ENCODE peak calls at places on chromosomes 12 and 14, in four cellular contexts. C is H9, D is A549, K is A673. O is an unnamed sample.

GRCh38 chr14:90091393-90091792 is 29.6 kb downstream of the KCNK13 start:
- DNase-seq in K (peak), D (no peak), C (no peak), O (no peak)

GRCh38 chr12:51520576-51521325 is 70.3 kb upstream of the SCN8A start:
- DNase-seq in C (peak), K (no peak), D (no peak), O (no peak)

GRCh38 chr14:34502826-34503225 is 36.7 kb downstream of the EAPP start:
- DNase-seq in D (no peak), K (peak), C (no peak), O (no peak)

GRCh38 chr12:95532851-95533250 is 18.4 kb downstream of the USP44 start:
- DNase-seq in C (no peak), K (no peak), D (no peak), O (no peak)

GRCh38 chr12:112418596-112419268 is at the start of gene PTPN11:
- DNase-seq in K (peak), D (peak), C (peak), O (peak)

GRCh38 chr14:100557658-100558057 is 29.6 kb downstream of the BEGAIN start:
- DNase-seq in K (no peak), C (no peak), D (no peak), O (no peak)

GRCh38 chr14:52790011-52790755 is 1.2 kb downstream of the GNPNAT1 start:
- DNase-seq in K (no peak), C (no peak), D (peak), O (no peak)

GRCh38 chr14:57189070-57189469 is 79.6 kb downstream of the EXOC5 start:
- DNase-seq in C (no peak), K (peak), D (peak), O (no peak)

GRCh38 chr12:41368006-41368405 is 179.9 kb downstream of the PDZRN4 start:
- DNase-seq in K (peak), D (peak), C (no peak), O (no peak)

GRCh38 chr12:120956579-120957360 is 21.6 kb upstream of the HNF1A start:
- DNase-seq in K (no peak), D (no peak), C (no peak), O (no peak)

GRCh38 chr14:32343926-32344430 is 14.9 kb downstream of the AKAP6 start:
- DNase-seq in C (no peak), D (no peak), K (no peak), O (no peak)

GRCh38 chr14:94239416-94239815 is 53.7 kb downstream of the SERPINA10 start:
- DNase-seq in D (no peak), K (no peak), C (no peak), O (no peak)

GRCh38 chr12:112107306-112107705 is 1.3 kb downstream of the NAA25 start:
- DNase-seq in D (no peak), C (no peak), K (no peak), O (no peak)

GRCh38 chr12:132740652-132741051 is 21.0 kb downstream of the ANKLE2 start:
- DNase-seq in K (no peak), D (no peak), C (no peak), O (no peak)

GRCh38 chr14:88995437-88996198 is 171.2 kb downstream of the TTC8 start:
- DNase-seq in C (no peak), K (no peak), D (peak), O (no peak)

GRCh38 chr14:67003009-67003753 is 186.1 kb upstream of the GARIN2 start:
- DNase-seq in C (no peak), K (no peak), D (no peak), O (no peak)

GRCh38 chr14:28254768-28255167 is 511.8 kb upstream of the FOXG1 start:
- DNase-seq in K (no peak), C (no peak), D (no peak), O (no peak)

GRCh38 chr12:16350682-16351081 is 3.2 kb downstream of the MGST1 start:
- DNase-seq in C (no peak), K (no peak), D (peak), O (no peak)

GRCh38 chr12:48119834-48120195 is 651 bp downstream of the PFKM start:
- DNase-seq in K (no peak), D (no peak), C (no peak), O (no peak)

GRCh38 chr12:124369901-124370378 is 75.0 kb downstream of the RFLNA start:
- DNase-seq in D (no peak), K (no peak), C (no peak), O (no peak)

GRCh38 chr12:107622005-107622404 is 63.6 kb upstream of the PWP1 start:
- DNase-seq in D (peak), C (peak), K (peak), O (peak)

GRCh38 chr14:32932921-32933622 is 5.6 kb upstream of the NPAS3 start:
- DNase-seq in D (no peak), K (no peak), C (peak), O (peak)

GRCh38 chr14:74834682-74835392 is 41.1 kb downstream of the PROX2 start:
- DNase-seq in K (no peak), C (no peak), D (no peak), O (no peak)

GRCh38 chr14:52119030-52119429 is 50.2 kb upstream of the NID2 start:
- DNase-seq in D (no peak), C (no peak), K (no peak), O (no peak)

GRCh38 chr12:70948236-70948975 is 27.9 kb upstream of the PTPRR start:
- DNase-seq in C (no peak), D (no peak), K (no peak), O (no peak)

GRCh38 chr12:110109037-110109836 is 14.9 kb upstream of the IFT81 start:
- DNase-seq in D (peak), C (no peak), K (no peak), O (no peak)

GRCh38 chr14:91291786-91292405 is 47.4 kb upstream of the GPR68 start:
- DNase-seq in C (no peak), D (no peak), K (no peak), O (no peak)

GRCh38 chr12:67721216-67721615 is 72.7 kb downstream of the DYRK2 start:
- DNase-seq in D (no peak), K (no peak), C (no peak), O (no peak)

GRCh38 chr12:62533755-62534107 is 67.1 kb downstream of the MON2 start:
- DNase-seq in K (no peak), C (no peak), D (no peak), O (peak)

GRCh38 chr12:120720234-120720968 is 5.2 kb upstream of the ACADS start:
- DNase-seq in K (no peak), C (no peak), D (peak), O (no peak)

GRCh38 chr14:93430889-93431670 is at the start of gene UNC79:
- DNase-seq in D (no peak), K (peak), C (peak), O (peak)

GRCh38 chr12:26134540-26134939 is 9.7 kb upstream of the BHLHE41 start:
- DNase-seq in D (no peak), K (no peak), C (no peak), O (no peak)

GRCh38 chr14:90629471-90629870 is 186.8 kb downstream of the TTC7B start:
- DNase-seq in D (no peak), K (no peak), C (no peak), O (no peak)

GRCh38 chr14:43297794-43298193 is 1209.3 kb downstream of the FSCB start:
- DNase-seq in C (no peak), K (no peak), D (no peak), O (no peak)

GRCh38 chr14:37429618-37430017 is 165.4 kb downstream of the FOXA1 start:
- DNase-seq in C (no peak), K (no peak), D (no peak), O (no peak)

GRCh38 chr12:18430425-18431048 is 169.2 kb downstream of the PIK3C2G start:
- DNase-seq in K (peak), D (peak), C (peak), O (peak)

GRCh38 chr14:66403183-66403582 is 83.0 kb upstream of the CCDC196 start:
- DNase-seq in K (peak), D (peak), C (no peak), O (no peak)

GRCh38 chr14:33655421-33655820 is 295.5 kb downstream of the EGLN3 start:
- DNase-seq in D (no peak), C (no peak), K (no peak), O (no peak)

DNA sequence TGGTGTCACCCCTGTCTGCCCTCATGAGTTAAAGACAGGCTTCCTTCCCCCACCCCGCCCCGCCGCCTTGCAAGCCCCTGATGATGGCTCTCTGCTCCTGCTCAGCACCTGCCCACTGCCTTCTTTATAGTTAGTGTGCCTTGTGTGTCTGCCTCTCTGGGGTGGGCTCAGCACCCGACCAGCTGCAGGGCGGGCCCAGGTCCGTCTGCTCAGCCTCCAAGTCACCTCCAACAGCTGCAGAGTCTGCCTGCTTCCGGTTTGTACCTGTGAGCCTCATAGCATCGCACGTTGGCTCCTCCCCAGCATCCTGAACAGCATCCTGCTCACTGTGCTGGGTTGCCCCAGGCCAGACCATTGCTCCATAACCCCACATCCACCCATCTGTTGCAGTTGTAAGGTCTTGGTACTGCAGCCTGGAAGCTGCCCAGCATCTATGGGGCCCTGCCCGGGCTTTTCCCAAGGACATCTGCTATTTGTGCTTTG is 3.5 kb downstream of the TGFB3 start:
- DNase-seq in C (no peak), K (no peak), D (no peak), O (no peak)
- TF ChIP-seq CTCF in C (no peak), K (no peak), D (no peak), O (no peak)

DNA sequence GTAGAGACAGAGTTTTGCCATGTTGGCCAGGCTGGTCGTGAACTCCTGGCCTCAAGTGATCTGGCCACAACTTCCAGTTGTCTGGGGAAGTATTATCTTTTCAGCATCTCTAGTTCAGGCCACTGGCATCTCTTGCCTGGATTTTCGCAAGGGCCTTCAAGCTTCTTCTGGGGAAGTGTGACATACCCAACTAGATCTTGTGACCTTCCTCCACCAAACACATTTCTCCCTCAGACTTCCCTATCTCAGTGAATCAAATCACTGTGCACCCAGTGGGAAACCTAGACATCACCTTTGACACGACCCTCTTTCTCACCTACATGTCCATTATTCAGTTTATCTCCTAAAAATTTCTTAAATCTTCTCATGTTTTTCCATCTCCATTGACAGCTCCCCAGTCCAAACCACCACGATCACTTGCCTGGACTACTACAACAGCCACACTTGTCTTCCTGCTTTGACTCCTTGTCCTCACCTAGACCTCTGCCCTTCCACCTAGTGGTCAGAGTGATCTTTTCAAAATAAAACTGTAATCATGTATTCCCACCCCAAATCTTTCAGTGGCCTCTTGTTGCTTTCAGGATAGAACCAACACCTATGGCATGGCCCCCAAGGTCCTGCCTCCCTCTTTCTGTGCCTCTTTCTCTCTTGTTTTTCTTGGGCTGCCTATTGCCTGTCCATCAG is 3.3 kb downstream of the EEF1AKMT3 start:
- DNase-seq in C (no peak), K (no peak), D (peak), O (no peak)
- TF ChIP-seq CTCF in C (peak), K (no peak), D (no peak), O (no peak)

GRCh38 chr14:22886500-22887259 is 3.7 kb downstream of the REM2 start:
- DNase-seq in D (peak), C (peak), K (peak), O (peak)
- TF ChIP-seq CTCF in D (no peak), C (peak), K (no peak), O (peak)

GRCh38 chr14:31300296-31300695 is 92.7 kb upstream of the HECTD1 start:
- DNase-seq in K (no peak), D (peak), C (peak), O (no peak)
- TF ChIP-seq CTCF in K (no peak), D (peak), C (peak), O (no peak)

GRCh38 chr14:101950100-101950499 is 14.3 kb upstream of the DYNC1H1 start:
- DNase-seq in C (no peak), K (no peak), D (no peak), O (no peak)

GRCh38 chr14:101948666-101949205 is 15.6 kb upstream of the DYNC1H1 start:
- DNase-seq in D (no peak), K (no peak), C (no peak), O (no peak)

GRCh38 chr14:101950516-101951215 is 13.7 kb upstream of the DYNC1H1 start:
- DNase-seq in D (no peak), K (no peak), C (no peak), O (no peak)

GRCh38 chr14:101947577-101947903 is 16.8 kb upstream of the DYNC1H1 start:
- DNase-seq in D (no peak), K (peak), C (no peak), O (no peak)

DNA sequence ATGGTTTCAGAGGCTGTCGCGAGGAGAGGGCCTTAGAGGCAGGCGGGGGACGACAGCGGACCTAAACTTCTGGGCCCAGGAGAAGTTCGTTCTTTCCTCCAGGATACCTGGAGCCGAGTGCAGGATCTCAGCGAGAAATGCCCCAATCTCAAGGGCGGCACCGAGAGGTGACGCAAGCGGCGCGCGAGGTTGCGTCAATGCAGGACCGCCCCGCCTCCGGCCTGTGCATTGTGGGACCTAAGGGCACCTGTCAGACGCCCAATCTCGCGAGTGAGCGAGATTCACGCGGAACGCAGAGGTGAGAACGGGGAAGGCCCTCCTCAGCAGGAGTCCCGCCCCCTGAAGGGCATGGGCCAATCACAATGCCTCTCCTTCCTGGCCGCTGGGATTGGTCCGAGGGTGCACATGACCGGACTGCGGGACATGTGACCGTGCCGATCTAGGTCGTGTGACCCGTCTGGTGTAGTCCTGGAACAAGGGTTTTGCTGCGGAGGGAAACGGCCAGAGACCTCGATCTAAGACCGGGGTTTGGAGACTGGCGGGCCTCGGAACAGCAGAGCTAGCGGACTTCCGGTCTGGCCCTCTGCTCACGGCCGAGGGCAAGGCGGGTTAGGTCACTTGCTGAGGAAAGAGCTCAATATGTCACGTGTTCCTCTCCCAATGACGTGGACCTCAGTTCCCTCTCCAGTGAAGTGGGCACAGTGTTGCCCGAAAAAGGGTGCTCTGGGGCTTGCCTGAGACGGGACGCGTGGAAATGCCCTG is 16.3 kb upstream of the DYNC1H1 start:
- DNase-seq in D (peak), C (peak), K (peak), O (peak)
- TF ChIP-seq CTCF in D (no peak), C (no peak), K (no peak), O (peak)

O was measured in GM13976.